ENCODE peak calls at places on chromosomes 5 and 9, in five cellular contexts. B is coronary artery, M is astrocyte of the spinal cord, P is AG04449, D is OCI-LY7. Z is an unnamed sample.

GRCh38 chr5:132103380-132103951 is 29.9 kb downstream of the CSF2 start:
- DNase-seq in B (peak), M (peak), P (peak), D (peak), Z (peak)

GRCh38 chr9:34590376-34591090 is 1.0 kb upstream of the CNTFR start:
- DNase-seq in B (no peak), M (no peak), P (no peak), D (no peak), Z (no peak)

GRCh38 chr5:36066001-36066539 is 612 bp downstream of the UGT3A2 start:
- DNase-seq in B (no peak), M (no peak), P (no peak), D (no peak), Z (no peak)

GRCh38 chr9:35560625-35561337 is 44.3 kb upstream of the TESK1 start:
- DNase-seq in B (no peak), M (no peak), P (no peak), D (no peak), Z (no peak)

GRCh38 chr5:105688227-105688807 is 1982.4 kb downstream of the EFNA5 start:
- DNase-seq in B (no peak), M (no peak), P (no peak), D (no peak), Z (no peak)

GRCh38 chr5:143440448-143441102 is 37.1 kb upstream of the NR3C1 start:
- DNase-seq in B (no peak), M (no peak), P (no peak), D (peak), Z (peak)

GRCh38 chr9:132114102-132114707 is 34.5 kb upstream of the MED27 start:
- DNase-seq in B (no peak), M (peak), P (no peak), D (no peak), Z (peak)

GRCh38 chr9:113350338-113350672 is 964 bp downstream of the BSPRY start:
- DNase-seq in B (peak), M (no peak), P (no peak), D (no peak), Z (no peak)

GRCh38 chr5:33401482-33402390 is 39.0 kb upstream of the TARS1 start:
- DNase-seq in B (no peak), M (peak), P (peak), D (no peak), Z (peak)

GRCh38 chr9:18208166-18209059 is 265.5 kb upstream of the ADAMTSL1 start:
- DNase-seq in B (no peak), M (peak), P (no peak), D (peak), Z (no peak)

GRCh38 chr9:138100711-138101349 is 223.2 kb downstream of the CACNA1B start:
- DNase-seq in B (peak), M (no peak), P (no peak), D (peak), Z (no peak)

GRCh38 chr9:97109194-97109811 is 70.4 kb upstream of the CTSV start:
- DNase-seq in B (no peak), M (peak), P (no peak), D (peak), Z (peak)

GRCh38 chr9:36141288-36141687 is 4.8 kb downstream of the GLIPR2 start:
- DNase-seq in B (no peak), M (no peak), P (no peak), D (no peak), Z (no peak)

GRCh38 chr5:150075806-150076205 is 10.5 kb downstream of the CSF1R start:
- DNase-seq in B (peak), M (no peak), P (no peak), D (peak), Z (no peak)

GRCh38 chr5:131505237-131505908 is 129.7 kb downstream of the RAPGEF6 start:
- DNase-seq in B (no peak), M (peak), P (no peak), D (no peak), Z (peak)

GRCh38 chr9:127754099-127754760 is 19.1 kb upstream of the TOR2A start:
- DNase-seq in B (no peak), M (no peak), P (no peak), D (no peak), Z (no peak)

GRCh38 chr5:137051165-137051564 is 448.0 kb downstream of the SPOCK1 start:
- DNase-seq in B (no peak), M (no peak), P (no peak), D (no peak), Z (no peak)

GRCh38 chr9:92717201-92718085 is 47.2 kb downstream of the BICD2 start:
- DNase-seq in B (no peak), M (no peak), P (no peak), D (peak), Z (no peak)

GRCh38 chr9:19027825-19028224 is 5.2 kb downstream of the SAXO1 start:
- DNase-seq in B (no peak), M (no peak), P (no peak), D (no peak), Z (no peak)

GRCh38 chr9:86700601-86701000 is 246.7 kb downstream of the GAS1 start:
- DNase-seq in B (no peak), M (peak), P (no peak), D (no peak), Z (peak)

GRCh38 chr9:85185486-85186217 is 516.1 kb downstream of the NTRK2 start:
- DNase-seq in B (no peak), M (peak), P (no peak), D (no peak), Z (no peak)

GRCh38 chr9:129109504-129109903 is 1.1 kb downstream of the CRAT start:
- DNase-seq in B (no peak), M (no peak), P (no peak), D (peak), Z (no peak)

GRCh38 chr5:134530375-134531077 is 5.1 kb downstream of the JADE2 start:
- DNase-seq in B (no peak), M (no peak), P (no peak), D (no peak), Z (no peak)

GRCh38 chr5:158953929-158954534 is 145.7 kb downstream of the EBF1 start:
- DNase-seq in B (no peak), M (no peak), P (no peak), D (peak), Z (no peak)

GRCh38 chr9:84357235-84357634 is 16.7 kb upstream of the SLC28A3 start:
- DNase-seq in B (no peak), M (no peak), P (no peak), D (no peak), Z (no peak)

GRCh38 chr5:101102506-101102905 is 199.4 kb upstream of the ST8SIA4 start:
- DNase-seq in B (no peak), M (peak), P (no peak), D (no peak), Z (no peak)

GRCh38 chr9:31776471-31776870 is 608.0 kb upstream of the ACO1 start:
- DNase-seq in B (no peak), M (peak), P (no peak), D (no peak), Z (peak)

GRCh38 chr9:87630846-87631245 is 95.1 kb upstream of the CTSL start:
- DNase-seq in B (no peak), M (no peak), P (no peak), D (no peak), Z (no peak)

GRCh38 chr9:38724749-38725148 is 4.8 kb upstream of the FAM240B start:
- DNase-seq in B (no peak), M (no peak), P (no peak), D (no peak), Z (no peak)

GRCh38 chr5:109945097-109945678 is 255.5 kb downstream of the MAN2A1 start:
- DNase-seq in B (no peak), M (peak), P (no peak), D (peak), Z (no peak)

GRCh38 chr9:131521203-131521602 is 9.9 kb downstream of the UCK1 start:
- DNase-seq in B (no peak), M (no peak), P (no peak), D (no peak), Z (no peak)

GRCh38 chr5:146722361-146722779 is 156.2 kb downstream of the PPP2R2B start:
- DNase-seq in B (no peak), M (peak), P (no peak), D (no peak), Z (peak)

GRCh38 chr5:25006734-25007133 is 362.0 kb upstream of the CDH10 start:
- DNase-seq in B (no peak), M (peak), P (peak), D (no peak), Z (peak)

GRCh38 chr9:115374724-115375268 is 256.8 kb upstream of the TNC start:
- DNase-seq in B (no peak), M (no peak), P (no peak), D (no peak), Z (no peak)

GRCh38 chr9:115373710-115374045 is 255.7 kb upstream of the TNC start:
- DNase-seq in B (no peak), M (no peak), P (no peak), D (no peak), Z (no peak)

GRCh38 chr9:115369322-115369957 is 251.5 kb upstream of the TNC start:
- DNase-seq in B (no peak), M (peak), P (no peak), D (no peak), Z (peak)

GRCh38 chr9:115378246-115378645 is 260.3 kb upstream of the TNC start:
- DNase-seq in B (no peak), M (no peak), P (no peak), D (no peak), Z (no peak)

GRCh38 chr9:115373000-115373709 is 255.2 kb upstream of the TNC start:
- DNase-seq in B (no peak), M (peak), P (peak), D (no peak), Z (peak)
- H3K4me3 ChIP-seq in B (no peak), M (no peak), P (no peak), D (no peak), Z (no peak)

DNA sequence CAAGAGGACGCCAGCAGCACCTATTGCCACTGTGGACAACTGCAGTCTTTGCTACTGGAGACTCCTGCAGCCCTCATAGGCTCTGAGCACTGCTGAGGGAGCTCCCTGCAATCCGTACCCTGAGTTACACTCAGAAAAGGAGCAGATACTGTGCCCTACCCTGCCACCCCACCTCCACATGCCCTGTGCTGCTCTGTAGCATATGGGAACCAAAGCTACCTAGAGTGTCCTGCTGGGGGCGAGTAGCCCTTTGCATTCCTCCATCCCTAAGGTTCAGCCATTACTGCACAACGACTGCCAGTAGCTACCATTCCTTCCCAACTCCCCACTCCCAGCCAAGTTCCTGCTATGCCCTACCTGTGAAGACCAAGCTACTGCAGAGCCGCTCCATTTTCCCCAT is 90.2 kb upstream of the SNCAIP start:
- DNase-seq in B (no peak), M (no peak), P (no peak), D (no peak), Z (no peak)
- TF ChIP-seq CTCF in B (no peak), M (no peak), P (no peak), D (no peak), Z (no peak)

GRCh38 chr5:176133877-176134276 is 104.3 kb upstream of the SIMC1 start:
- DNase-seq in B (no peak), M (no peak), P (no peak), D (peak), Z (no peak)
- H3K4me3 ChIP-seq in B (no peak), M (no peak), P (no peak), D (no peak), Z (no peak)

GRCh38 chr5:79847561-79847960 is 143.5 kb downstream of the MTX3 start:
- DNase-seq in B (peak), M (no peak), P (no peak), D (no peak), Z (no peak)
- TF ChIP-seq CTCF in B (no peak), M (no peak), P (no peak), D (no peak), Z (no peak)

GRCh38 chr9:119368179-119368578 is 1.1 kb downstream of the BRINP1 start:
- DNase-seq in B (no peak), M (no peak), P (no peak), D (no peak), Z (no peak)

GRCh38 chr9:119370816-119371215 is 1.6 kb upstream of the BRINP1 start:
- DNase-seq in B (no peak), M (peak), P (no peak), D (peak), Z (no peak)

GRCh38 chr9:119368681-119369581 is at the start of gene BRINP1:
- DNase-seq in B (no peak), M (peak), P (no peak), D (no peak), Z (no peak)

GRCh38 chr9:119366909-119367690 is 2.1 kb downstream of the BRINP1 start:
- DNase-seq in B (no peak), M (no peak), P (no peak), D (no peak), Z (no peak)

DNA sequence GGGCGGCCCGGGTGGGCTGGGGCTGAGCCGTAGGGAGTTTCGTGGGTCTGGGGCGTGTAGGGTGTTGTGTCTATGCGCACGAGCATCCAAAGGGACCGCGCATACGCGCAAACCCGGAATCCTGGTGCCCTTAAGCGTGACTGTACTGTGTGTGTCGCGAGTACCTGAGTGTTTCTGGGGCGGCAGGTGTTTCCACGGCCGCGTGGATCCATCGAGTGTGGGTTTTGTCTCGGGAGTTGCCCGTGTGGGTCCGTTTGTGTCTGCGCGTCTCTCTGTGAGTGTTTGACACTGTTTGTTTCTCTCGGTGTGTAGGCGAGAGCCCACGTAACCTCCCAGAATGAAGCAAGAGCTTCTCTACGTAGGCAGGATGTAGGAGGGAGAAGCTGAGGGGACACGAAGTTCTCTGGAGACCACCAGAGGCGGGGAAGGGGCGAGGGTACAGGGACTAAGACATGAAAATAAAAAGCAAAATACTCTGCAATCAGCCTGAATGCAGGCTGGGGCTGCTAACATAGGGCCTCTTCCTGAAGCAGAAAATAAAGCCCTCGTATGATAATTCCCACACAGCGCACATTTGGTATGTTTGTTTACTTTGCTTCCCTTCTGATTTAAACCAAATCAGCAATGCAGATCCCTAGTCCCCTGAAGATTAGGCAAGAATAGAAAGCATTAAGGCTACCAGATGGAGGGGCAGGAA is 583 bp upstream of the BRINP1 start:
- DNase-seq in B (no peak), M (no peak), P (no peak), D (no peak), Z (no peak)
- H3K4me3 ChIP-seq in B (peak), M (peak), P (no peak), D (no peak), Z (peak)

GRCh38 chr9:124254261-124254682 is 3.5 kb upstream of the NEK6 start:
- DNase-seq in B (no peak), M (no peak), P (no peak), D (peak), Z (no peak)
- TF ChIP-seq CTCF in B (no peak), M (no peak), P (no peak), D (no peak), Z (no peak)

GRCh38 chr5:17203329-17204132 is 13.9 kb upstream of the BASP1 start:
- DNase-seq in B (no peak), M (peak), P (no peak), D (peak), Z (no peak)
- H3K4me3 ChIP-seq in B (no peak), M (no peak), P (no peak), D (no peak), Z (no peak)

GRCh38 chr5:80407735-80408474 is at the start of gene ZFYVE16:
- DNase-seq in B (peak), M (peak), P (peak), D (peak), Z (peak)

GRCh38 chr5:80411589-80412219 is 3.8 kb downstream of the ZFYVE16 start:
- DNase-seq in B (no peak), M (no peak), P (no peak), D (no peak), Z (no peak)

GRCh38 chr5:80406980-80407734 is 707 bp upstream of the ZFYVE16 start:
- DNase-seq in B (no peak), M (no peak), P (no peak), D (peak), Z (no peak)

GRCh38 chr5:80408976-80409926 is 1.4 kb downstream of the ZFYVE16 start:
- DNase-seq in B (no peak), M (peak), P (no peak), D (no peak), Z (no peak)

GRCh38 chr5:80408475-80408875 is 611 bp downstream of the ZFYVE16 start:
- DNase-seq in B (no peak), M (no peak), P (no peak), D (no peak), Z (no peak)
- TF ChIP-seq CTCF in B (no peak), M (peak), P (peak), D (no peak), Z (peak)

GRCh38 chr9:5480919-5481743 is 29.2 kb upstream of the PDCD1LG2 start:
- DNase-seq in B (no peak), M (no peak), P (no peak), D (no peak), Z (no peak)
- H3K4me3 ChIP-seq in B (no peak), M (no peak), P (no peak), D (no peak), Z (no peak)